ENCODE peak calls at places on chromosomes 11 and 22, in seven cellular contexts. O, T, R, Z, H, V and P are unnamed samples.

GRCh38 chr22:30413745-30414524 is 11.6 kb upstream of the MTFP1 start:
- DNase-seq in O (no peak), T (no peak), R (no peak), Z (no peak), H (no peak), V (no peak), P (no peak)

GRCh38 chr22:31929126-31929928 is 15.0 kb upstream of the YWHAH start:
- DNase-seq in O (no peak), T (no peak), R (no peak), Z (no peak), H (no peak), V (no peak), P (no peak)

GRCh38 chr22:30305519-30305905 is 16.2 kb upstream of the CASTOR1 start:
- DNase-seq in O (peak; percentile 51), T (peak; percentile 55), R (no peak), Z (peak; percentile 71), H (no peak), V (peak; percentile 96), P (peak; percentile 16)

GRCh38 chr22:32854351-32854804 is 52.9 kb downstream of the TIMP3 start:
- DNase-seq in O (no peak), T (no peak), R (no peak), Z (no peak), H (no peak), V (no peak), P (no peak)

GRCh38 chr22:29306175-29306829 is at the start of gene GAS2L1:
- DNase-seq in O (peak; percentile 86), T (peak; percentile 85), R (peak; percentile 60), Z (no peak), H (peak; percentile 53), V (peak; percentile 76), P (peak; percentile 72)

GRCh38 chr22:50199836-50200332 is 927 bp upstream of the SELENOO start:
- DNase-seq in O (peak; percentile 21), T (no peak), R (no peak), Z (no peak), H (no peak), V (no peak), P (no peak)

GRCh38 chr11:88807349-88807748 is 258.4 kb downstream of the GRM5 start:
- DNase-seq in O (no peak), T (no peak), R (no peak), Z (no peak), H (no peak), V (no peak), P (no peak)

GRCh38 chr11:19447150-19447566 is 206.4 kb upstream of the E2F8 start:
- DNase-seq in O (peak; percentile 35), T (peak; percentile 25), R (peak; percentile 70), Z (no peak), H (peak; percentile 74), V (no peak), P (peak; percentile 74)

GRCh38 chr11:112212290-112212689 is 13.9 kb upstream of the PTS start:
- DNase-seq in O (no peak), T (no peak), R (no peak), Z (no peak), H (no peak), V (no peak), P (no peak)

GRCh38 chr11:6695377-6695776 is 12.2 kb upstream of the MRPL17 start:
- DNase-seq in O (peak; percentile 81), T (peak; percentile 88), R (peak; percentile 83), Z (no peak), H (no peak), V (no peak), P (no peak)

GRCh38 chr22:37930270-37930951 is 23.0 kb downstream of the C22orf23 start:
- DNase-seq in O (peak; percentile 37), T (peak; percentile 34), R (peak; percentile 18), Z (no peak), H (no peak), V (peak; percentile 40), P (no peak)

GRCh38 chr22:31241936-31242335 is 29.8 kb downstream of the LIMK2 start:
- DNase-seq in O (peak; percentile 82), T (peak; percentile 62), R (peak; percentile 78), Z (no peak), H (no peak), V (no peak), P (no peak)

GRCh38 chr11:8325905-8326304 is 62.2 kb upstream of the LMO1 start:
- DNase-seq in O (no peak), T (no peak), R (no peak), Z (no peak), H (no peak), V (no peak), P (no peak)

GRCh38 chr22:50304528-50305392 is 2.7 kb downstream of the PLXNB2 start:
- DNase-seq in O (no peak), T (peak; percentile 39), R (peak; percentile 48), Z (peak; percentile 54), H (no peak), V (peak; percentile 47), P (no peak)

GRCh38 chr11:118126082-118126838 is 26.4 kb downstream of the SCN4B start:
- DNase-seq in O (no peak), T (no peak), R (no peak), Z (no peak), H (no peak), V (no peak), P (peak; percentile 79)

GRCh38 chr11:27095050-27095449 is 54.4 kb downstream of the BBOX1 start:
- DNase-seq in O (no peak), T (no peak), R (no peak), Z (no peak), H (no peak), V (no peak), P (no peak)

GRCh38 chr11:119134389-119134978 is 13.1 kb downstream of the HINFP start:
- DNase-seq in O (peak; percentile 16), T (peak; percentile 19), R (no peak), Z (no peak), H (no peak), V (peak; percentile 34), P (no peak)

GRCh38 chr11:118074785-118075184 is 2.1 kb upstream of the TMPRSS4 start:
- DNase-seq in O (no peak), T (no peak), R (no peak), Z (no peak), H (no peak), V (no peak), P (peak; percentile 54)

GRCh38 chr11:7511405-7511804 is 2.4 kb upstream of the PPFIBP2 start:
- DNase-seq in O (no peak), T (no peak), R (no peak), Z (peak; percentile 53), H (peak; percentile 34), V (peak; percentile 4), P (no peak)

GRCh38 chr11:121681536-121681935 is 228.8 kb upstream of the SORL1-AS1 start:
- DNase-seq in O (no peak), T (no peak), R (no peak), Z (no peak), H (no peak), V (no peak), P (no peak)

GRCh38 chr11:73314121-73314948 is 6.3 kb downstream of the ARHGEF17 start:
- DNase-seq in O (peak; percentile 90), T (peak; percentile 73), R (peak; percentile 57), Z (no peak), H (no peak), V (peak; percentile 24), P (peak; percentile 34)

GRCh38 chr11:34860034-34860433 is 56.1 kb downstream of the APIP start:
- DNase-seq in O (no peak), T (no peak), R (no peak), Z (no peak), H (no peak), V (no peak), P (no peak)

GRCh38 chr22:47201186-47201995 is 438.9 kb downstream of the TBC1D22A start:
- DNase-seq in O (no peak), T (no peak), R (no peak), Z (peak; percentile 2), H (no peak), V (no peak), P (no peak)

GRCh38 chr11:43508511-43508918 is 149.8 kb downstream of the TTC17 start:
- DNase-seq in O (peak; percentile 82), T (peak; percentile 61), R (peak; percentile 87), Z (no peak), H (peak; percentile 50), V (no peak), P (peak; percentile 13)

GRCh38 chr11:77515063-77515462 is 41.2 kb upstream of the PAK1 start:
- DNase-seq in O (no peak), T (no peak), R (no peak), Z (no peak), H (no peak), V (no peak), P (no peak)

GRCh38 chr22:48242461-48242864 is 1480.0 kb downstream of the TBC1D22A start:
- DNase-seq in O (no peak), T (no peak), R (no peak), Z (no peak), H (no peak), V (no peak), P (peak; percentile 36)

GRCh38 chr22:31122532-31123291 is at the start of gene INPP5J:
- DNase-seq in O (peak; percentile 57), T (peak; percentile 49), R (peak; percentile 28), Z (no peak), H (peak; percentile 21), V (no peak), P (peak; percentile 56)

GRCh38 chr22:45225732-45226560 is 14.7 kb downstream of the KIAA0930 start:
- DNase-seq in O (peak; percentile 62), T (peak; percentile 60), R (no peak), Z (no peak), H (no peak), V (peak; percentile 26), P (no peak)

GRCh38 chr22:36027579-36027959 is 1.1 kb downstream of the RBFOX2 start:
- DNase-seq in O (no peak), T (no peak), R (no peak), Z (no peak), H (no peak), V (peak; percentile 24), P (peak; percentile 12)

GRCh38 chr11:75032550-75032935 is 43.8 kb downstream of the NEU3 start:
- DNase-seq in O (no peak), T (no peak), R (no peak), Z (no peak), H (no peak), V (no peak), P (no peak)

GRCh38 chr22:26990503-26991189 is 333.3 kb downstream of the MIAT start:
- DNase-seq in O (no peak), T (no peak), R (no peak), Z (no peak), H (no peak), V (no peak), P (no peak)

GRCh38 chr11:69513196-69513595 is 31.7 kb downstream of the LINC01488 start:
- DNase-seq in O (no peak), T (no peak), R (no peak), Z (peak; percentile 38), H (no peak), V (no peak), P (no peak)

GRCh38 chr11:109106201-109106906 is 315.6 kb upstream of the C11orf87 start:
- DNase-seq in O (no peak), T (no peak), R (no peak), Z (no peak), H (no peak), V (no peak), P (no peak)

GRCh38 chr11:32366671-32367070 is 68.7 kb downstream of the WT1 start:
- DNase-seq in O (peak; percentile 16), T (peak; percentile 66), R (peak; percentile 55), Z (no peak), H (no peak), V (no peak), P (no peak)